ENCODE peak calls at places on chromosome 1, in nine cellular contexts. One of them, this sample, is unnamed.

GRCh38 chr1:36343651-36344394 is 20.4 kb upstream of the EVA1B start:
- DNase-seq in heart left ventricle: no peak
- DNase-seq in BJ: no peak
- DNase-seq in uterus: no peak
- DNase-seq in left ventricle myocardium inferior: no peak
- DNase-seq in GM20000: no peak
- DNase-seq in WTC11: no peak
- DNase-seq in WERI-Rb-1: no peak
- DNase-seq in fibroblast of mammary gland: no peak
- DNase-seq in this sample: no peak

GRCh38 chr1:38608202-38608864 is 251.2 kb downstream of the RRAGC start:
- DNase-seq in heart left ventricle: no peak
- DNase-seq in BJ: no peak
- DNase-seq in uterus: no peak
- DNase-seq in left ventricle myocardium inferior: no peak
- DNase-seq in GM20000: peak
- DNase-seq in WTC11: peak
- DNase-seq in WERI-Rb-1: peak
- DNase-seq in fibroblast of mammary gland: no peak
- DNase-seq in this sample: peak

GRCh38 chr1:245855846-245856730 is 651.0 kb downstream of the SMYD3 start:
- DNase-seq in heart left ventricle: no peak
- DNase-seq in BJ: no peak
- DNase-seq in uterus: no peak
- DNase-seq in left ventricle myocardium inferior: no peak
- DNase-seq in GM20000: no peak
- DNase-seq in WTC11: peak
- DNase-seq in WERI-Rb-1: no peak
- DNase-seq in fibroblast of mammary gland: no peak
- DNase-seq in this sample: no peak

GRCh38 chr1:168291222-168291824 is 10.6 kb downstream of the TBX19 start:
- DNase-seq in heart left ventricle: no peak
- DNase-seq in BJ: no peak
- DNase-seq in uterus: no peak
- DNase-seq in left ventricle myocardium inferior: no peak
- DNase-seq in GM20000: no peak
- DNase-seq in WTC11: no peak
- DNase-seq in WERI-Rb-1: no peak
- DNase-seq in fibroblast of mammary gland: no peak
- DNase-seq in this sample: no peak

GRCh38 chr1:168688679-168689657 is 40.0 kb downstream of the DPT start:
- DNase-seq in heart left ventricle: no peak
- DNase-seq in BJ: no peak
- DNase-seq in uterus: no peak
- DNase-seq in left ventricle myocardium inferior: no peak
- DNase-seq in GM20000: no peak
- DNase-seq in WTC11: no peak
- DNase-seq in WERI-Rb-1: no peak
- DNase-seq in fibroblast of mammary gland: no peak
- DNase-seq in this sample: no peak

GRCh38 chr1:214451591-214451990 is 99.8 kb downstream of the PTPN14 start:
- DNase-seq in heart left ventricle: no peak
- DNase-seq in BJ: no peak
- DNase-seq in uterus: no peak
- DNase-seq in left ventricle myocardium inferior: no peak
- DNase-seq in GM20000: no peak
- DNase-seq in WTC11: no peak
- DNase-seq in WERI-Rb-1: no peak
- DNase-seq in fibroblast of mammary gland: peak
- DNase-seq in this sample: no peak

GRCh38 chr1:14945132-14946010 is 208.2 kb upstream of the TMEM51 start:
- DNase-seq in heart left ventricle: peak
- DNase-seq in BJ: peak
- DNase-seq in uterus: peak
- DNase-seq in left ventricle myocardium inferior: peak
- DNase-seq in GM20000: no peak
- DNase-seq in WTC11: peak
- DNase-seq in WERI-Rb-1: peak
- DNase-seq in fibroblast of mammary gland: peak
- DNase-seq in this sample: no peak

GRCh38 chr1:11374748-11375110 is 101.7 kb downstream of the UBIAD1 start:
- DNase-seq in heart left ventricle: no peak
- DNase-seq in BJ: no peak
- DNase-seq in uterus: no peak
- DNase-seq in left ventricle myocardium inferior: no peak
- DNase-seq in GM20000: no peak
- DNase-seq in WTC11: no peak
- DNase-seq in WERI-Rb-1: no peak
- DNase-seq in fibroblast of mammary gland: no peak
- DNase-seq in this sample: no peak

GRCh38 chr1:183414365-183414764 is 3.8 kb downstream of the NMNAT2 start:
- DNase-seq in heart left ventricle: no peak
- DNase-seq in BJ: no peak
- DNase-seq in uterus: no peak
- DNase-seq in left ventricle myocardium inferior: no peak
- DNase-seq in GM20000: no peak
- DNase-seq in WTC11: no peak
- DNase-seq in WERI-Rb-1: no peak
- DNase-seq in fibroblast of mammary gland: peak
- DNase-seq in this sample: no peak

GRCh38 chr1:228087771-228088251 is 5.3 kb downstream of the ARF1 start:
- DNase-seq in heart left ventricle: peak
- DNase-seq in BJ: peak
- DNase-seq in uterus: no peak
- DNase-seq in left ventricle myocardium inferior: peak
- DNase-seq in GM20000: no peak
- DNase-seq in WTC11: no peak
- DNase-seq in WERI-Rb-1: no peak
- DNase-seq in fibroblast of mammary gland: peak
- DNase-seq in this sample: no peak

GRCh38 chr1:52002038-52002917 is 11.8 kb upstream of the RAB3B start:
- DNase-seq in heart left ventricle: no peak
- DNase-seq in BJ: peak
- DNase-seq in uterus: peak
- DNase-seq in left ventricle myocardium inferior: no peak
- DNase-seq in GM20000: peak
- DNase-seq in WTC11: peak
- DNase-seq in WERI-Rb-1: peak
- DNase-seq in fibroblast of mammary gland: peak
- DNase-seq in this sample: peak

GRCh38 chr1:33997127-33998047 is 133.5 kb downstream of the HMGB4 start:
- DNase-seq in heart left ventricle: no peak
- DNase-seq in BJ: no peak
- DNase-seq in uterus: no peak
- DNase-seq in left ventricle myocardium inferior: no peak
- DNase-seq in GM20000: no peak
- DNase-seq in WTC11: no peak
- DNase-seq in WERI-Rb-1: no peak
- DNase-seq in fibroblast of mammary gland: no peak
- DNase-seq in this sample: no peak

GRCh38 chr1:225454067-225454618 is 26.3 kb upstream of the LBR start:
- DNase-seq in heart left ventricle: no peak
- DNase-seq in BJ: no peak
- DNase-seq in uterus: no peak
- DNase-seq in left ventricle myocardium inferior: no peak
- DNase-seq in GM20000: no peak
- DNase-seq in WTC11: no peak
- DNase-seq in WERI-Rb-1: no peak
- DNase-seq in fibroblast of mammary gland: peak
- DNase-seq in this sample: no peak

GRCh38 chr1:41278076-41278475 is 36.0 kb upstream of the SCMH1 start:
- DNase-seq in heart left ventricle: no peak
- DNase-seq in BJ: no peak
- DNase-seq in uterus: no peak
- DNase-seq in left ventricle myocardium inferior: no peak
- DNase-seq in GM20000: no peak
- DNase-seq in WTC11: no peak
- DNase-seq in WERI-Rb-1: no peak
- DNase-seq in fibroblast of mammary gland: no peak
- DNase-seq in this sample: no peak

GRCh38 chr1:31760422-31760900 is 3.7 kb downstream of the ADGRB2 start:
- DNase-seq in heart left ventricle: peak
- DNase-seq in BJ: no peak
- DNase-seq in uterus: no peak
- DNase-seq in left ventricle myocardium inferior: no peak
- DNase-seq in GM20000: no peak
- DNase-seq in WTC11: peak
- DNase-seq in WERI-Rb-1: peak
- DNase-seq in fibroblast of mammary gland: no peak
- DNase-seq in this sample: no peak

GRCh38 chr1:6414443-6414844 is 5.3 kb downstream of the HES2 start:
- DNase-seq in heart left ventricle: no peak
- DNase-seq in BJ: no peak
- DNase-seq in uterus: no peak
- DNase-seq in left ventricle myocardium inferior: no peak
- DNase-seq in GM20000: peak
- DNase-seq in WTC11: peak
- DNase-seq in WERI-Rb-1: peak
- DNase-seq in fibroblast of mammary gland: peak
- DNase-seq in this sample: no peak

DNA sequence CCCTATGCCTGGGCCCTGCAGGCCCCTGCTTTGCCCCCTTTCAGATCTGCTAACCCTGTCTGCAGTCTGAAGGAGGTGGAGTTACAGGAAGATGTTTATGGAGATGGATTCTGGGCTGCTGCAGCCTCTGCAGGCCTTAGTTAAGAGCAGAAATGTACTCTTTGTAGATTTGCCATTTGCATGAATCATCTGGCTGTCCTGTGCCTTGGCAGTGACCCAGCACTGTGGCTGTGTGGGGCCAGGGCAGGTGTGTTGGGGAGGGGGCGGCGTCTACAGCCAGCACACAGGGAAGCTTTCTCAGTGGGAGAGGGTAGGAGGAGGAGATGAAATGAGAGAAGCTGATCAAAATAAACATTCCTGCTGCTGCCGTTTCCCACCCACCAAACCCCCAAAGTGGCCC is 867.3 kb downstream of the PLA2G4A start:
- DNase-seq in heart left ventricle: no peak
- DNase-seq in BJ: no peak
- DNase-seq in uterus: no peak
- DNase-seq in left ventricle myocardium inferior: no peak
- DNase-seq in GM20000: no peak
- DNase-seq in WTC11: no peak
- DNase-seq in WERI-Rb-1: no peak
- DNase-seq in fibroblast of mammary gland: peak
- DNase-seq in this sample: no peak
- TF ChIP-seq CTCF in heart left ventricle: no peak
- TF ChIP-seq CTCF in BJ: no peak
- TF ChIP-seq CTCF in uterus: no peak
- TF ChIP-seq CTCF in left ventricle myocardium inferior: no peak
- TF ChIP-seq CTCF in GM20000: no peak
- TF ChIP-seq CTCF in WTC11: no peak
- TF ChIP-seq CTCF in WERI-Rb-1: no peak
- TF ChIP-seq CTCF in fibroblast of mammary gland: no peak
- TF ChIP-seq CTCF in this sample: no peak

DNA sequence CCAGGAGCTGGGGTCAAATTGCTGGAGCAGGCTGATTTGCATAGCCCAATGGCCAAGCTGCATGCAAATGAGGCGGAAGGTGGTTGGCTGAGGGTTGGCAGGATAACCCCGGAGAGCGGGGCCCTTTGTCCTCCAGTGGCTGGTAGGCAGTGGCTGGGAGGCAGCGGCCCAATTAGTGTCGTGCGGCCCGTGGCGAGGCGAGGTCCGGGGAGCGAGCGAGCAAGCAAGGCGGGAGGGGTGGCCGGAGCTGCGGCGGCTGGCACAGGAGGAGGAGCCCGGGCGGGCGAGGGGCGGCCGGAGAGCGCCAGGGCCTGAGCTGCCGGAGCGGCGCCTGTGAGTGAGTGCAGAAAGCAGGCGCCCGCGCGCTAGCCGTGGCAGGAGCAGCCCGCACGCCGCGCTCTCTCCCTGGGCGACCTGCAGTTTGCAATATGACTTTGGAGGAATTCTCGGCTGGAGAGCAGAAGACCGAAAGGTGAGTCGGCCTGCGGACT is at the start of gene GADD45A:
- DNase-seq in heart left ventricle: peak
- DNase-seq in BJ: peak
- DNase-seq in uterus: peak
- DNase-seq in left ventricle myocardium inferior: peak
- DNase-seq in GM20000: peak
- DNase-seq in WTC11: peak
- DNase-seq in WERI-Rb-1: peak
- DNase-seq in fibroblast of mammary gland: peak
- DNase-seq in this sample: peak
- TF ChIP-seq CTCF in heart left ventricle: no peak
- TF ChIP-seq CTCF in BJ: no peak
- TF ChIP-seq CTCF in uterus: no peak
- TF ChIP-seq CTCF in left ventricle myocardium inferior: no peak
- TF ChIP-seq CTCF in GM20000: no peak
- TF ChIP-seq CTCF in WTC11: no peak
- TF ChIP-seq CTCF in WERI-Rb-1: no peak
- TF ChIP-seq CTCF in fibroblast of mammary gland: no peak
- TF ChIP-seq CTCF in this sample: no peak

DNA sequence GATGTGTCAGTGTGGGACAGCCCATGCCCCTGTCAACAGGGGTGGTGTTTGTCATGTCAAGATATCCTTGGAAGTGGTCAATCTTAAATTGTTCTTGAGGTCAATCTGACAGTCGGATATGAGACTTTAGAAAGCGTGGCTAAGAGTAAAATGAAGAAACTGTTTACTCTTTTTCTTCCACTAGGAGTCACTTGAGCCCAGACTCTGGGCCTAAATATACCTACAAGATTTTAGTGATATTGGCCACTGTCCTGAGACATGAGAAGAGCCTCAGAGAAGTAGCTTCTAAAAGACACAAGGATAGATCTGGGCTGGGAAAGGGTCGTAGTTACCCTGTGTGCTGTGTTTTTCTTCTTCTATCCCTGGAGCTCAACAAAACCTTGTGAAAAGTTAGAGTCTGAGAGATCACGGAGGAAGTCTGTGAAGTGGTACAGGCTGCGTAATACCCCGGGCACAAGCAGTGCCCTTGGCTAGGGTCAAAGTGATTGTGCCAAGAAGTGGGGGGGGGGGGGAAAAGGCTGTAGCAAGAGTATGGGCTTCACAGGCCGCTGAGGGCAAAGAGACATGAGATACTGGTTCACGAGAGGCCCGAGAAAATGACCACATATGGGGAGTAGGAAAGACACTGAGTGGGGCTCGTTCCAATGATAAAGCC is 355.2 kb upstream of the GREM2 start:
- DNase-seq in heart left ventricle: no peak
- DNase-seq in BJ: no peak
- DNase-seq in uterus: no peak
- DNase-seq in left ventricle myocardium inferior: no peak
- DNase-seq in GM20000: no peak
- DNase-seq in WTC11: no peak
- DNase-seq in WERI-Rb-1: no peak
- DNase-seq in fibroblast of mammary gland: peak
- DNase-seq in this sample: no peak
- TF ChIP-seq CTCF in heart left ventricle: no peak
- TF ChIP-seq CTCF in BJ: peak
- TF ChIP-seq CTCF in uterus: no peak
- TF ChIP-seq CTCF in left ventricle myocardium inferior: no peak
- TF ChIP-seq CTCF in GM20000: no peak
- TF ChIP-seq CTCF in WTC11: peak
- TF ChIP-seq CTCF in WERI-Rb-1: peak
- TF ChIP-seq CTCF in fibroblast of mammary gland: peak
- TF ChIP-seq CTCF in this sample: peak

DNA sequence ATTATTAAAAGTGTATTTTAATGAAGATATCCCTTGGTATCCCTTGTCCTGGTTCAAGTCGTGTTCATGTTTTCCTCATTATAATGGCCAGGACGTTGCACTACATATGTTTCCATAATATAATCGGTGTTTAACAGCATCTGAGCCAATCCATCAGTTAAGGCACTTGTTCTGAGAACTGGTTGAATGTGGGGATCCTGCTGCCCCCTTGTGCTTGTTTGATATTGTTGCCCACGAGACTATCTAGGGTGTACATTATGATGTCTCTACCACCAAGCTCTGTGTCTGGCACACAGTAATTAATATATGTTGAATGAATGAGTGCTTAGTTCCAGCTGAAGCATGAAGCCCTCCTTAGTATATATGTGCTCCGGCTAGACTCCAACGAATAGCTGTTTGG is 193.0 kb downstream of the CACNA1E start:
- DNase-seq in heart left ventricle: no peak
- DNase-seq in BJ: no peak
- DNase-seq in uterus: no peak
- DNase-seq in left ventricle myocardium inferior: no peak
- DNase-seq in GM20000: peak
- DNase-seq in WTC11: peak
- DNase-seq in WERI-Rb-1: peak
- DNase-seq in fibroblast of mammary gland: peak
- DNase-seq in this sample: peak
- TF ChIP-seq CTCF in heart left ventricle: no peak
- TF ChIP-seq CTCF in BJ: no peak
- TF ChIP-seq CTCF in uterus: no peak
- TF ChIP-seq CTCF in left ventricle myocardium inferior: peak
- TF ChIP-seq CTCF in GM20000: peak
- TF ChIP-seq CTCF in WTC11: no peak
- TF ChIP-seq CTCF in WERI-Rb-1: peak
- TF ChIP-seq CTCF in fibroblast of mammary gland: peak
- TF ChIP-seq CTCF in this sample: peak